ENCODE peak calls at places on chromosome X, in seven cellular contexts. F is WTC11, A is HepG2, K is HEK293T, R is H1, L is GM12878, U is HCT116. E is an unnamed sample.

GRCh38 chrX:8679572-8679971 is 52.4 kb downstream of the ANOS1 start:
- DNase-seq in U (no peak), K (no peak), A (no peak), F (no peak), L (no peak), R (no peak), E (no peak)

GRCh38 chrX:3384330-3384729 is 37.9 kb upstream of the MXRA5 start:
- DNase-seq in U (no peak), F (no peak), A (no peak), R (no peak), K (no peak), L (no peak), E (no peak)

GRCh38 chrX:54633641-54634040 is 103.6 kb downstream of the GNL3L start:
- DNase-seq in A (no peak), L (no peak), K (no peak), F (peak), U (no peak), R (no peak), E (no peak)

GRCh38 chrX:17521871-17522693 is 147.1 kb downstream of the NHS start:
- DNase-seq in L (no peak), A (no peak), U (peak), R (no peak), K (peak), F (peak), E (peak)

GRCh38 chrX:131977619-131978018 is 45.5 kb upstream of the STK26 start:
- DNase-seq in U (no peak), R (no peak), A (no peak), K (no peak), L (no peak), F (no peak), E (no peak)

GRCh38 chrX:119756926-119757635 is 1.3 kb upstream of the SOWAHD start:
- DNase-seq in F (no peak), U (no peak), L (no peak), K (no peak), A (peak), R (no peak), E (no peak)

GRCh38 chrX:133681897-133682296 is 266.6 kb upstream of the GPC4 start:
- DNase-seq in A (no peak), R (no peak), K (no peak), U (no peak), F (no peak), L (no peak), E (no peak)

GRCh38 chrX:101485212-101486064 is at the start of gene ARMCX4:
- DNase-seq in A (no peak), F (peak), R (peak), L (no peak), U (no peak), K (no peak), E (no peak)

GRCh38 chrX:107154787-107155620 is 36.4 kb upstream of the RBM41 start:
- DNase-seq in F (no peak), L (no peak), R (peak), K (no peak), U (no peak), A (peak), E (peak)

GRCh38 chrX:25079020-25079419 is 63.3 kb upstream of the ARX start:
- DNase-seq in U (no peak), K (no peak), F (no peak), A (no peak), R (no peak), L (no peak), E (no peak)

GRCh38 chrX:115068896-115069295 is 51.5 kb upstream of the IL13RA2 start:
- DNase-seq in K (no peak), F (no peak), A (no peak), R (no peak), U (no peak), L (no peak), E (no peak)

GRCh38 chrX:119887721-119888425 is 7.8 kb upstream of the AKAP14 start:
- DNase-seq in K (peak), A (peak), F (peak), U (peak), R (peak), L (no peak), E (peak)

GRCh38 chrX:47518105-47518504 is 35.1 kb upstream of the ZNF41 start:
- DNase-seq in A (peak), K (no peak), R (no peak), U (no peak), F (no peak), L (no peak), E (no peak)

GRCh38 chrX:69153060-69153730 is 12.1 kb downstream of the PJA1 start:
- DNase-seq in U (no peak), A (peak), K (no peak), L (no peak), F (peak), R (no peak), E (peak)

GRCh38 chrX:7083468-7084396 is 63.8 kb upstream of the STS start:
- DNase-seq in K (no peak), A (no peak), F (no peak), L (peak), R (no peak), U (peak), E (no peak)

GRCh38 chrX:11557120-11557519 is 108.6 kb downstream of the ARHGAP6 start:
- DNase-seq in U (no peak), A (no peak), K (no peak), F (no peak), L (no peak), R (no peak), E (no peak)

GRCh38 chrX:124341361-124342132 is 4.8 kb upstream of the SH2D1A start:
- DNase-seq in F (no peak), A (no peak), K (no peak), U (no peak), L (no peak), R (no peak), E (no peak)

GRCh38 chrX:50375481-50376267 is 95.0 kb downstream of the DGKK start:
- DNase-seq in F (no peak), R (no peak), K (no peak), U (no peak), L (no peak), A (no peak), E (no peak)

GRCh38 chrX:43481601-43482000 is 174.5 kb upstream of the MAOA start:
- DNase-seq in F (no peak), L (no peak), A (no peak), U (no peak), K (no peak), R (no peak), E (peak)

GRCh38 chrX:136961594-136962135 is 72.1 kb downstream of the GPR101 start:
- DNase-seq in L (no peak), K (no peak), F (no peak), A (no peak), R (no peak), U (no peak), E (no peak)

GRCh38 chrX:68831405-68832100 is 2.7 kb downstream of the EFNB1 start:
- DNase-seq in K (no peak), A (no peak), F (no peak), U (no peak), L (no peak), R (peak), E (no peak)

GRCh38 chrX:22748093-22748999 is 251.4 kb upstream of the DDX53 start:
- DNase-seq in F (peak), L (no peak), A (peak), U (peak), K (peak), R (peak), E (peak)

GRCh38 chrX:40015693-40016092 is 82.1 kb downstream of the BCOR start:
- DNase-seq in K (no peak), U (no peak), A (no peak), R (no peak), L (no peak), F (no peak), E (no peak)

GRCh38 chrX:11540532-11541377 is 125.0 kb downstream of the ARHGAP6 start:
- DNase-seq in F (peak), R (no peak), A (no peak), K (no peak), L (peak), U (no peak), E (no peak)

GRCh38 chrX:38929966-38930421 is 128.7 kb downstream of the MID1IP1 start:
- DNase-seq in F (no peak), R (no peak), A (no peak), U (no peak), K (no peak), L (no peak), E (peak)

GRCh38 chrX:44071847-44072545 is 98.8 kb upstream of the NDP start:
- DNase-seq in R (no peak), L (no peak), F (no peak), A (no peak), K (no peak), U (peak), E (no peak)

GRCh38 chrX:17377795-17378194 is 2.8 kb downstream of the NHS start:
- DNase-seq in K (no peak), A (no peak), U (no peak), F (no peak), R (no peak), L (no peak), E (no peak)

GRCh38 chrX:125137521-125137920 is 182.2 kb upstream of the TEX13C start:
- DNase-seq in F (no peak), A (no peak), U (no peak), R (no peak), K (no peak), L (no peak), E (no peak)

GRCh38 chrX:154602226-154602625 is 16.9 kb downstream of the CTAG1B start:
- DNase-seq in R (no peak), L (no peak), A (no peak), U (no peak), F (no peak), K (peak), E (no peak)

GRCh38 chrX:154605566-154605965 is 13.5 kb downstream of the CTAG1B start:
- DNase-seq in A (no peak), R (no peak), F (no peak), U (no peak), L (no peak), K (no peak), E (no peak)

GRCh38 chrX:154603438-154604430 is 15.3 kb downstream of the CTAG1B start:
- DNase-seq in R (no peak), F (no peak), U (peak), L (no peak), K (peak), A (no peak), E (no peak)

GRCh38 chrX:154602766-154603437 is 16.2 kb downstream of the CTAG1B start:
- DNase-seq in R (no peak), K (no peak), F (no peak), L (no peak), U (no peak), A (no peak), E (no peak)

DNA sequence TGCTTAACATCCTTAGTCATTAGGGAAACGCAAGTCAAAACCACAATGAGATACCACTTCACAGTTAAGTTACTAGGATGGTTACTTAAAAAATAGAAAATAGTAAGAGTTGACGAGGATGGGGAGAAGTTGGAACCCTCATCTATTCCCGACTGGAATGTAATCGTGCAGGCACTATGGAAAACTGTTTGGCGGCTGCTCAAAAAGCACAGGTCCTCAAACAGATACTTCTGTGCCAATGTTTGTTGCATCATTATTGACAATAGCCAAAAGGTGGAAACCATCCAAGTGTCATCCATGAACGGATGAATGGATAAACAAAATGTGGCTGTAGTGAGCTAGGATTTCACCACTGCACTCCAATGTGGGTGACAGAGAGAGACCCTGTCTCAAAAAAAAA is 11.7 kb downstream of the CTAG1B start:
- DNase-seq in A (peak), R (no peak), K (no peak), F (no peak), L (no peak), U (no peak), E (no peak)
- TF ChIP-seq SP1 in A (no peak), R (no peak), K (no peak), F (no peak), L (no peak), U (no peak), E (no peak)

DNA sequence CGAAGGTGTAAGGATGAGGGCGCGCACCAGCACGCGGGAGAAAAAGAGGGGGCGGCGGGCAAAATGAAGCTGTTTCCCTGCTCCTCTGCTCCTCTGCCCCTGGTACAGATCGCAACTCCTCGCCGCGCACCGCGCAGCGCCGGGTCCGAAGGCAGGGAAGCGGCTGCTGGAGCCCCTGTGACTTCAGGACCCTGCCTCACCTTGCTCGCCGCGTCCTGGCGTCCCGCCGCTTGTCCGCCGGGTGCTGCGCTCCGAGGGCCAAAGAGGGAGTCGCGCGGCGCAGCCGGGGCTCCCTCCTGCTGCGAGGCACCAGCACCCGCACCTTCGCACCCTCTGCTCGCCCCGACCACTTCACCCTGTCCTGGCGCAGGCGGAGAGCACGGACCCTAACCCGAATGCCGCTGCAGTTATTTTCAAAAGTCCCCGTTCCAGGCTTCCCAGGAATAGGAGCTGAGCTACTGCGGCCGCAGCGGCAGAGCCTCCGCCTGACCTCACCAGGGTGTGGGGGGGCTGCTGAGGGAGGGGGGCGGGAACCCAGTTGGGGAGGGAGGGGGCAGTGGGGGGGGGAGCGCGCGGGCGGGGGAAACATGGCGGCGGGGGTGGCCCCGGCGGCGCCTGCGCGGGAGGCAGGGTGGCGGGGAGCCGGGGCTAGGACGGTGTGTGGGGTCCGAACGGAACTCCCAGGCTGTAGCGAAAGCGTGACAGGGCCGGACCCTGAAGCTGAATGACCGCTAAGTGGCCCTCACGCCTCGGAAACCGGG is at the start of gene KLHL13:
- DNase-seq in F (peak), R (peak), L (no peak), A (no peak), U (no peak), K (peak), E (peak)
- TF ChIP-seq SP1 in F (no peak), R (no peak), L (no peak), A (no peak), U (no peak), K (no peak), E (no peak)

GRCh38 chrX:130769835-130770234 is 133.2 kb downstream of the ENOX2 start:
- DNase-seq in F (no peak), A (no peak), U (no peak), K (no peak), R (no peak), L (no peak), E (no peak)

GRCh38 chrX:130771230-130771629 is 131.8 kb downstream of the ENOX2 start:
- DNase-seq in R (no peak), A (no peak), K (no peak), F (no peak), L (no peak), U (no peak), E (no peak)

GRCh38 chrX:130770615-130771014 is 132.4 kb downstream of the ENOX2 start:
- DNase-seq in K (no peak), A (no peak), U (peak), F (no peak), R (no peak), L (no peak), E (no peak)

GRCh38 chrX:130771648-130772312 is 131.2 kb downstream of the ENOX2 start:
- DNase-seq in K (no peak), F (no peak), L (no peak), R (no peak), A (no peak), U (no peak), E (no peak)

DNA sequence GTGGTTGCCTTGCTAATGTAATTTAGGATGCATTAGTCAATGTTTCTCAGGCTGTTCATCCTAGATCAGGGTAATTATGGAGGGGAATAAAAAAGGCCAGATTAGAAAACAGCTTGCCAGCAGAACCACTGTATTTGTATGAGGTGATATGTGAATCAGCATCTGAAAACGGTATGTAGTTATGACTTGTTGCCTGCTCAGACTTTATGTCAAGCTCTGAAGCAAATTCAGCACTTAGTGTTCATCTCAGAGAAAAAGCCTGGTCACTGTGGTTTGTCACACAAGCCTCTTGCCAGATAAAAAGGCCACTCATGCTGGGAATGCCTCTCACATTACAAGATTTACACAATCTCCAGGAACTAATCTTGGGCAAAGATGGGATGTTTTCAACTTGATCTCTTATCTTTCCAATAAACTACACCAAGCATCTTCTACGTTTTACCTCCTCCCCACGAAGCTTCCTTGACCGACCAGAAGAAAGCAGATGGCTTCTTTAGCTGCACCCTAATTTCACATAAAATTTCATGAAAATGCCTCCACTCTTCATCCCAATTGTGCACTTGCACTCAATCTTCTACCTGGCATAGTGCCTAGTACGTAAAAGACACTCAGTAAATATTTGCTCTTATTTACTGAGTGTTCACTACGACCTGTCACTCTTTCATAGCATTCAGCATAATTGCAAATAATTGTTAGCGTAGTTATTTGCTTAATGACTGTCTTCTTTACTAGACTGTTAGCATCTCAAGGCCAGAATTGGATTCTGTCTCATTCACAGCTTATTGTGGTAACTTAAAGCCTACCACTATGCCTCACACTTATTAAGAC is 130.5 kb downstream of the ENOX2 start:
- DNase-seq in R (no peak), L (no peak), U (no peak), F (no peak), A (peak), K (peak), E (peak)
- TF ChIP-seq SP1 in R (no peak), L (no peak), U (no peak), F (no peak), A (no peak), K (no peak), E (no peak)

DNA sequence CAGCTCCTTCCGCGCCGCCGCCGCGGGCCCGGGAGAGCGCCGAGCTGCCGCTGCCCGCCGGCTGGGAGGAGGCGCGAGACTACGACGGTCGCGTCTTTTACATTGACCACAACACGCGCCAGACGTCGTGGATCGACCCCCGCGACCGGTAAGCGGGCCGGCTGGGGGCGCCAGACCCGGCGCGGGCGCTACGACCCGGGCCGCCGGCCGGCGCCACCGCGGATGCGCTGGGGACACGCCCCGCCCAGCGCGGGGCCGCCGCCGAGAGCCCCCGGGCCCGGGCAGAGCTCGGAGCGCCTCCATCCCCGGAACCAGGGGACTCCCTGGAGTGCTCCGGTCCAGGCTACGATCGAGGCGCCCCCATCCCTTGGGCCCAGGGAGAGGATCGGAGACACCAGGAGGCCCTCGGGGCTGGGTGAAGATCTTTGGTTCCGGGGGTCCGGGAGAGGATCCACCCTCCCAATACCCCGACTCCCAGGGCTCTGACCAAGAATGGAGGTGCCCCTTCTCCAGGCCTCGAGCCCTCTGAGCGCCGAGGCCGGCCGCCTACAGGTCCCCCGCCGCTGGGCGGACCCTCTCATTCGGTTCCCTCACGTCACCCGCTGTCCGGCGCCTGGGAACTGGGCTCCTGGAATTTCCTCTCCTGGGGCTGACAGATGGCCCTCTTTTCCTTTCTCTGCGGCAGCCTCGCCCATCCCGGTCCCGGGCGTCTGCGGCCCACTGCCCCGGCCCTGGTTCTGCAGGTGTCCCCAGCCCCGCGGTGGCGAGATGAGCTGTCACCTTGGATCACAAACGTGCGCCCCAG is 48.8 kb downstream of the CLDN34 start:
- DNase-seq in L (no peak), F (peak), K (no peak), U (no peak), A (no peak), R (peak), E (no peak)
- TF ChIP-seq SP1 in L (no peak), F (no peak), K (no peak), U (no peak), A (no peak), R (no peak), E (no peak)

E was measured in K562.